ENCODE peak calls at places on chromosomes 6 and 20, in six cellular contexts. One of them, this sample, is unnamed. For H3K27me3 and H3K4me1, the result is how much of the 10 kb centered on the place peaks cover.

GRCh38 chr6:82022614-82023102 is 224.9 kb downstream of the IBTK start:
- DNase-seq in ovary: no peak
- DNase-seq in sigmoid colon: no peak
- DNase-seq in H1: no peak
- DNase-seq in GM12878: no peak
- DNase-seq in HepG2: peak
- DNase-seq in this sample: no peak

GRCh38 chr20:37521091-37521771 is at the start of gene NNAT:
- DNase-seq in ovary: no peak
- DNase-seq in sigmoid colon: no peak
- DNase-seq in H1: peak
- DNase-seq in GM12878: no peak
- DNase-seq in HepG2: no peak
- DNase-seq in this sample: peak

GRCh38 chr6:121879149-121879548 is 443.7 kb downstream of the GJA1 start:
- DNase-seq in ovary: no peak
- DNase-seq in sigmoid colon: no peak
- DNase-seq in H1: no peak
- DNase-seq in GM12878: no peak
- DNase-seq in HepG2: no peak
- DNase-seq in this sample: no peak

GRCh38 chr6:144190051-144190450 is 39.7 kb downstream of the STX11 start:
- DNase-seq in ovary: no peak
- DNase-seq in sigmoid colon: no peak
- DNase-seq in H1: no peak
- DNase-seq in GM12878: no peak
- DNase-seq in HepG2: no peak
- DNase-seq in this sample: no peak

GRCh38 chr20:24139846-24140245 is 151.3 kb upstream of the GGTLC1 start:
- DNase-seq in ovary: no peak
- DNase-seq in sigmoid colon: peak
- DNase-seq in H1: no peak
- DNase-seq in GM12878: no peak
- DNase-seq in HepG2: no peak
- DNase-seq in this sample: no peak

GRCh38 chr20:58963060-58963584 is 17.9 kb upstream of the NELFCD start:
- DNase-seq in ovary: no peak
- DNase-seq in sigmoid colon: no peak
- DNase-seq in H1: no peak
- DNase-seq in GM12878: no peak
- DNase-seq in HepG2: no peak
- DNase-seq in this sample: no peak

GRCh38 chr6:32151885-32152311 is at the start of gene PRRT1:
- DNase-seq in ovary: peak
- DNase-seq in sigmoid colon: no peak
- DNase-seq in H1: peak
- DNase-seq in GM12878: no peak
- DNase-seq in HepG2: no peak
- DNase-seq in this sample: no peak

GRCh38 chr6:11805259-11806053 is 26.9 kb upstream of the ADTRP start:
- DNase-seq in ovary: no peak
- DNase-seq in sigmoid colon: no peak
- DNase-seq in H1: peak
- DNase-seq in GM12878: no peak
- DNase-seq in HepG2: no peak
- DNase-seq in this sample: no peak

GRCh38 chr6:12598919-12599318 is 117.6 kb upstream of the PHACTR1 start:
- DNase-seq in ovary: no peak
- DNase-seq in sigmoid colon: no peak
- DNase-seq in H1: no peak
- DNase-seq in GM12878: no peak
- DNase-seq in HepG2: no peak
- DNase-seq in this sample: no peak

GRCh38 chr6:92756912-92757311 is 662.4 kb downstream of the EPHA7 start:
- DNase-seq in ovary: no peak
- DNase-seq in sigmoid colon: no peak
- DNase-seq in H1: no peak
- DNase-seq in GM12878: no peak
- DNase-seq in HepG2: no peak
- DNase-seq in this sample: no peak

GRCh38 chr6:146434991-146435390 is 108.6 kb upstream of the RAB32 start:
- DNase-seq in ovary: no peak
- DNase-seq in sigmoid colon: no peak
- DNase-seq in H1: no peak
- DNase-seq in GM12878: no peak
- DNase-seq in HepG2: no peak
- DNase-seq in this sample: no peak

GRCh38 chr6:156985309-156985708 is 208.1 kb downstream of the ARID1B start:
- DNase-seq in ovary: no peak
- DNase-seq in sigmoid colon: no peak
- DNase-seq in H1: no peak
- DNase-seq in GM12878: no peak
- DNase-seq in HepG2: no peak
- DNase-seq in this sample: no peak

GRCh38 chr6:33854572-33855030 is 50.8 kb upstream of the MLN start:
- DNase-seq in ovary: peak
- DNase-seq in sigmoid colon: no peak
- DNase-seq in H1: no peak
- DNase-seq in GM12878: no peak
- DNase-seq in HepG2: no peak
- DNase-seq in this sample: no peak

GRCh38 chr6:7163661-7164071 is 55.9 kb downstream of the RREB1 start:
- DNase-seq in ovary: no peak
- DNase-seq in sigmoid colon: no peak
- DNase-seq in H1: no peak
- DNase-seq in GM12878: no peak
- DNase-seq in HepG2: no peak
- DNase-seq in this sample: no peak

GRCh38 chr6:167566711-167567141 is 241.8 kb downstream of the TTLL2 start:
- DNase-seq in ovary: no peak
- DNase-seq in sigmoid colon: no peak
- DNase-seq in H1: no peak
- DNase-seq in GM12878: no peak
- DNase-seq in HepG2: no peak
- DNase-seq in this sample: no peak

GRCh38 chr6:360791-361373 is 30.7 kb upstream of the IRF4 start:
- DNase-seq in ovary: no peak
- DNase-seq in sigmoid colon: peak
- DNase-seq in H1: no peak
- DNase-seq in GM12878: no peak
- DNase-seq in HepG2: no peak
- DNase-seq in this sample: no peak

GRCh38 chr20:32634041-32634805 is 39.5 kb downstream of the C20orf203 start:
- DNase-seq in ovary: no peak
- DNase-seq in sigmoid colon: no peak
- DNase-seq in H1: no peak
- DNase-seq in GM12878: no peak
- DNase-seq in HepG2: no peak
- DNase-seq in this sample: no peak

GRCh38 chr6:112927641-112928040 is 580.5 kb downstream of the RFPL4B start:
- DNase-seq in ovary: no peak
- DNase-seq in sigmoid colon: no peak
- DNase-seq in H1: no peak
- DNase-seq in GM12878: no peak
- DNase-seq in HepG2: no peak
- DNase-seq in this sample: no peak

GRCh38 chr6:30060634-30060981 is 457 bp upstream of the POLR1H start:
- DNase-seq in ovary: peak
- DNase-seq in sigmoid colon: peak
- DNase-seq in H1: no peak
- DNase-seq in GM12878: no peak
- DNase-seq in HepG2: no peak
- DNase-seq in this sample: no peak

GRCh38 chr6:158706369-158706982 is 56.6 kb downstream of the SYTL3 start:
- DNase-seq in ovary: peak
- DNase-seq in sigmoid colon: peak
- DNase-seq in H1: no peak
- DNase-seq in GM12878: no peak
- DNase-seq in HepG2: peak
- DNase-seq in this sample: peak
- TF ChIP-seq EP300 in ovary: no peak
- TF ChIP-seq EP300 in sigmoid colon: no peak
- TF ChIP-seq EP300 in H1: no peak
- TF ChIP-seq EP300 in GM12878: no peak
- TF ChIP-seq EP300 in HepG2: no peak
- TF ChIP-seq EP300 in this sample: no peak

DNA sequence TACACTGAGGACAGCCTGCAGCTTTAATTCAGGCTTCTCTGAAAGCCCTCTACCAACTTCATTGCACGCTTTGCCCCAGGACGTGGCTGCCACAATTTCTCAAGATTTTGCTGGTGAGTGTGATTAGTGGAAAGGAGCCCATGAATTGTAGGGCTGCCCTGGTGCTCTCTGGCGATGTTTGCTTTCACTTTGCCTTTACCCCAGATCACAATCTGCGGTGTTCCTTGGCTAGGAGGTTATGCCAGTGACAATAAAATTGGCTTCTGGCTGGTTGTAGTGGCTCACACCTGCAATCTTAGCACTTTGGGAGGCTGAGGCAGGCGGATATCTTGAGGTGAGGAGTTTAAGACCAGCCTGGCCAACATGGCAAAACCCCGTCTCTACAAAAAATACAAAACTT is 139.3 kb downstream of the FOXC1 start:
- DNase-seq in ovary: no peak
- DNase-seq in sigmoid colon: no peak
- DNase-seq in H1: no peak
- DNase-seq in GM12878: no peak
- DNase-seq in HepG2: no peak
- DNase-seq in this sample: no peak
- H3K27me3 ChIP-seq in ovary: under half
- H3K27me3 ChIP-seq in sigmoid colon: under half
- H3K27me3 ChIP-seq in H1: under half
- H3K27me3 ChIP-seq in GM12878: under half
- H3K27me3 ChIP-seq in HepG2: under half
- H3K27me3 ChIP-seq in this sample: under half

DNA sequence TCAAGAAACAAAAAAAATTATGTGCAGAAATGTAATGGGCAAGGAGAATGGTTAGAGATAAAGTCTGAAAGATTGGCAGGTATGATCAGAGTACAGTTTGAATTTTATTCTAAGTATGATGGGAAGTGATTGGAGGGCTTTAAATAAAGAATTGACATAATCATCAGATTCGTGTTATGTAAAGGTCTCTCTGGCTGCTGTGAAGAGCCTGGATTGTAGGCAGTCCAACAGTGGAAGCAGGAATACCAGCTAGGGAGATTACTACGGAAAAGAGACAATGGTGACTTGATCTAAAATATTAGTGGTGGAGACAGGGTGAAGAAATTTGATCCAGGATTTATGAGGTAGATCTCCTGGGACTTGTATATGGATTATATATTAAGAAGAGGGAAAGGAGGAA is 79.5 kb downstream of the RCAN2 start:
- DNase-seq in ovary: no peak
- DNase-seq in sigmoid colon: no peak
- DNase-seq in H1: no peak
- DNase-seq in GM12878: no peak
- DNase-seq in HepG2: no peak
- DNase-seq in this sample: no peak
- H3K4me1 ChIP-seq in ovary: under half
- H3K4me1 ChIP-seq in sigmoid colon: under half
- H3K4me1 ChIP-seq in H1: under half
- H3K4me1 ChIP-seq in GM12878: under half
- H3K4me1 ChIP-seq in HepG2: under half
- H3K4me1 ChIP-seq in this sample: under half

GRCh38 chr6:109303647-109304283 is 78.5 kb downstream of the CD164 start:
- DNase-seq in ovary: no peak
- DNase-seq in sigmoid colon: no peak
- DNase-seq in H1: no peak
- DNase-seq in GM12878: no peak
- DNase-seq in HepG2: no peak
- DNase-seq in this sample: peak

GRCh38 chr6:109304284-109305015 is 77.8 kb downstream of the CD164 start:
- DNase-seq in ovary: no peak
- DNase-seq in sigmoid colon: no peak
- DNase-seq in H1: no peak
- DNase-seq in GM12878: no peak
- DNase-seq in HepG2: no peak
- DNase-seq in this sample: no peak

GRCh38 chr6:109308018-109308492 is 74.2 kb downstream of the CD164 start:
- DNase-seq in ovary: no peak
- DNase-seq in sigmoid colon: no peak
- DNase-seq in H1: no peak
- DNase-seq in GM12878: no peak
- DNase-seq in HepG2: peak
- DNase-seq in this sample: peak

GRCh38 chr6:109305028-109305427 is 77.2 kb downstream of the CD164 start:
- DNase-seq in ovary: no peak
- DNase-seq in sigmoid colon: no peak
- DNase-seq in H1: no peak
- DNase-seq in GM12878: no peak
- DNase-seq in HepG2: no peak
- DNase-seq in this sample: no peak

GRCh38 chr6:109306733-109307132 is 75.5 kb downstream of the CD164 start:
- DNase-seq in ovary: no peak
- DNase-seq in sigmoid colon: no peak
- DNase-seq in H1: no peak
- DNase-seq in GM12878: no peak
- DNase-seq in HepG2: no peak
- DNase-seq in this sample: no peak
- TF ChIP-seq EP300 in ovary: no peak
- TF ChIP-seq EP300 in sigmoid colon: no peak
- TF ChIP-seq EP300 in H1: no peak
- TF ChIP-seq EP300 in GM12878: no peak
- TF ChIP-seq EP300 in HepG2: no peak
- TF ChIP-seq EP300 in this sample: no peak

GRCh38 chr20:38893056-38893455 is 33.2 kb upstream of the FAM83D start:
- DNase-seq in ovary: no peak
- DNase-seq in sigmoid colon: no peak
- DNase-seq in H1: no peak
- DNase-seq in GM12878: peak
- DNase-seq in HepG2: no peak
- DNase-seq in this sample: no peak
- H3K27me3 ChIP-seq in ovary: under half
- H3K27me3 ChIP-seq in sigmoid colon: under half
- H3K27me3 ChIP-seq in H1: under half
- H3K27me3 ChIP-seq in GM12878: under half
- H3K27me3 ChIP-seq in HepG2: under half
- H3K27me3 ChIP-seq in this sample: under half

GRCh38 chr20:17590245-17590644 is 20.4 kb downstream of the DSTN start:
- DNase-seq in ovary: no peak
- DNase-seq in sigmoid colon: no peak
- DNase-seq in H1: no peak
- DNase-seq in GM12878: no peak
- DNase-seq in HepG2: no peak
- DNase-seq in this sample: no peak

GRCh38 chr20:17598013-17598550 is 28.2 kb downstream of the DSTN start:
- DNase-seq in ovary: no peak
- DNase-seq in sigmoid colon: no peak
- DNase-seq in H1: no peak
- DNase-seq in GM12878: no peak
- DNase-seq in HepG2: no peak
- DNase-seq in this sample: no peak

GRCh38 chr20:17593902-17594301 is 24.0 kb downstream of the DSTN start:
- DNase-seq in ovary: no peak
- DNase-seq in sigmoid colon: no peak
- DNase-seq in H1: no peak
- DNase-seq in GM12878: no peak
- DNase-seq in HepG2: no peak
- DNase-seq in this sample: no peak

GRCh38 chr20:17594443-17594842 is 24.6 kb downstream of the DSTN start:
- DNase-seq in ovary: no peak
- DNase-seq in sigmoid colon: no peak
- DNase-seq in H1: no peak
- DNase-seq in GM12878: no peak
- DNase-seq in HepG2: no peak
- DNase-seq in this sample: peak

GRCh38 chr20:17595846-17596245 is 26.0 kb downstream of the DSTN start:
- DNase-seq in ovary: no peak
- DNase-seq in sigmoid colon: no peak
- DNase-seq in H1: no peak
- DNase-seq in GM12878: no peak
- DNase-seq in HepG2: no peak
- DNase-seq in this sample: no peak
- H3K4me1 ChIP-seq in ovary: under half
- H3K4me1 ChIP-seq in sigmoid colon: half or more
- H3K4me1 ChIP-seq in H1: under half
- H3K4me1 ChIP-seq in GM12878: under half
- H3K4me1 ChIP-seq in HepG2: under half
- H3K4me1 ChIP-seq in this sample: half or more

This sample was measured in stomach.